ENCODE peak calls at places on chromosomes 5 and 9, in four cellular contexts. V, J, P and L are unnamed samples.

GRCh38 chr9:18490591-18491370 is 16.8 kb downstream of the ADAMTSL1 start:
- DNase-seq in J (peak), P (no peak), V (no peak), L (peak)

GRCh38 chr5:123154857-123155467 is 65.9 kb downstream of the PRDM6 start:
- DNase-seq in P (no peak), J (no peak), V (no peak), L (no peak)

GRCh38 chr5:160269017-160269416 is 39.7 kb downstream of the FABP6 start:
- DNase-seq in P (no peak), V (no peak), J (peak), L (no peak)

GRCh38 chr5:137621861-137622823 is 113.7 kb downstream of the KLHL3 start:
- DNase-seq in P (no peak), J (peak), V (no peak), L (peak)

GRCh38 chr9:137632432-137633161 is 13.8 kb downstream of the EHMT1 start:
- DNase-seq in J (peak), V (no peak), P (no peak), L (no peak)

GRCh38 chr9:75451045-75451444 is 362.7 kb downstream of the OSTF1 start:
- DNase-seq in J (peak), V (no peak), P (no peak), L (no peak)

GRCh38 chr5:17378346-17378984 is 119.6 kb upstream of the TAF11L2 start:
- DNase-seq in P (peak), V (no peak), J (peak), L (peak)

GRCh38 chr5:149237662-149238061 is 34.0 kb upstream of the AFAP1L1 start:
- DNase-seq in P (no peak), J (no peak), V (no peak), L (peak)

GRCh38 chr5:29697786-29698414 is 1495.6 kb upstream of the CDH6 start:
- DNase-seq in V (peak), J (no peak), P (peak), L (peak)

GRCh38 chr5:6705088-6705487 is 8.1 kb upstream of the TENT4A start:
- DNase-seq in J (no peak), P (no peak), V (no peak), L (no peak)

GRCh38 chr9:98765276-98765675 is 31.1 kb downstream of the ANKS6 start:
- DNase-seq in J (no peak), V (no peak), P (no peak), L (no peak)

GRCh38 chr5:66960373-66961137 is 236.0 kb downstream of the CD180 start:
- DNase-seq in P (peak), V (no peak), J (peak), L (no peak)

GRCh38 chr5:123659495-123659894 is 147.5 kb downstream of the CSNK1G3 start:
- DNase-seq in V (no peak), P (no peak), J (peak), L (no peak)

GRCh38 chr9:2570615-2571479 is 50.7 kb upstream of the VLDLR start:
- DNase-seq in V (no peak), P (peak), J (peak), L (peak)

GRCh38 chr5:109546461-109546860 is 136.7 kb upstream of the PJA2 start:
- DNase-seq in J (no peak), V (no peak), P (no peak), L (no peak)

GRCh38 chr5:378301-378891 is 56.9 kb downstream of the AHRR start:
- DNase-seq in P (no peak), V (peak), J (peak), L (peak)

GRCh38 chr5:45695680-45696093 is 493 bp downstream of the HCN1 start:
- DNase-seq in J (no peak), V (no peak), P (no peak), L (no peak)

GRCh38 chr5:78647838-78648358 is 674 bp downstream of the LHFPL2 start:
- DNase-seq in V (peak), P (peak), J (peak), L (peak)

GRCh38 chr5:137342764-137343163 is 156.4 kb downstream of the SPOCK1 start:
- DNase-seq in V (no peak), P (no peak), J (peak), L (peak)

GRCh38 chr5:179278119-179278518 is 67.1 kb downstream of the ADAMTS2 start:
- DNase-seq in J (no peak), P (no peak), V (no peak), L (no peak)

GRCh38 chr9:133351908-133352634 is 4.1 kb downstream of the RPL7A start:
- DNase-seq in P (peak), J (peak), V (peak), L (peak)

GRCh38 chr5:76788362-76788761 is 30.5 kb upstream of the F2RL1 start:
- DNase-seq in J (no peak), V (no peak), P (no peak), L (peak)

GRCh38 chr5:76791461-76791860 is 27.4 kb upstream of the F2RL1 start:
- DNase-seq in V (no peak), P (no peak), J (peak), L (no peak)

GRCh38 chr5:76789991-76790571 is 28.7 kb upstream of the F2RL1 start:
- DNase-seq in J (peak), P (peak), V (no peak), L (no peak)

GRCh38 chr5:76787237-76787636 is 31.6 kb upstream of the F2RL1 start:
- DNase-seq in J (peak), P (peak), V (no peak), L (peak)

DNA sequence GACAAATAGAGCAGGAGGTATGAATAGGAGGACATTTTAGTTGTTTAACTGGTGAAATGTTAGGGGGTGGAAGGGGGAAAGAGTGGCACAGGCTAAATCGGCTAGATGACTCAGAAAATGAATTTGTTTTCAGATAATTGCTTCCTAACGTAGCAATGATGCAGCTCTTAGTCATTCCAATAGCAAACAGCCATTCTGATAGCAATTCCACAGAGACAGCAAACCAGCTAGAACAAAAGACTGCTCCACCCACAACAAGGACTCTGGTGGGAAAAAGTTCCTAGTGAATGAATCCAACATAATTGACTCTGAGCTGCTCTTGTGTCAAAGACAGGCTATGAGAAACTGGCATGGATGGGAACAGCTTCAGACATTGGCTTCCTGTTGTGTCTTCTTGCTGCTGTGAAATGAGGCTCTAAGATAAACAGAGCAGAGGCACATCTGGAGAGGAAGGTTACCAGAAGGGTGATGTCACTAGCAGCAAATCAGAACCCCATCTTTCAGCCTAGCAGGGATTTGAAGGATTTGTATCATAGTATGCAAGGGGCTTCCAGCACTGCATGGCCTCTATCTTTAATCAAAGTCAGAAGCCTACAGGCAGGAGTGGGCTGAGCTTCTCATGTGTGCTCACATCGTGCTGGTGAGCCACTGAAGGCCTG is 28.1 kb upstream of the F2RL1 start:
- DNase-seq in P (peak), J (peak), V (no peak), L (peak)
- H3K4me2 ChIP-seq in P (peak), J (peak), V (no peak), L (peak)

DNA sequence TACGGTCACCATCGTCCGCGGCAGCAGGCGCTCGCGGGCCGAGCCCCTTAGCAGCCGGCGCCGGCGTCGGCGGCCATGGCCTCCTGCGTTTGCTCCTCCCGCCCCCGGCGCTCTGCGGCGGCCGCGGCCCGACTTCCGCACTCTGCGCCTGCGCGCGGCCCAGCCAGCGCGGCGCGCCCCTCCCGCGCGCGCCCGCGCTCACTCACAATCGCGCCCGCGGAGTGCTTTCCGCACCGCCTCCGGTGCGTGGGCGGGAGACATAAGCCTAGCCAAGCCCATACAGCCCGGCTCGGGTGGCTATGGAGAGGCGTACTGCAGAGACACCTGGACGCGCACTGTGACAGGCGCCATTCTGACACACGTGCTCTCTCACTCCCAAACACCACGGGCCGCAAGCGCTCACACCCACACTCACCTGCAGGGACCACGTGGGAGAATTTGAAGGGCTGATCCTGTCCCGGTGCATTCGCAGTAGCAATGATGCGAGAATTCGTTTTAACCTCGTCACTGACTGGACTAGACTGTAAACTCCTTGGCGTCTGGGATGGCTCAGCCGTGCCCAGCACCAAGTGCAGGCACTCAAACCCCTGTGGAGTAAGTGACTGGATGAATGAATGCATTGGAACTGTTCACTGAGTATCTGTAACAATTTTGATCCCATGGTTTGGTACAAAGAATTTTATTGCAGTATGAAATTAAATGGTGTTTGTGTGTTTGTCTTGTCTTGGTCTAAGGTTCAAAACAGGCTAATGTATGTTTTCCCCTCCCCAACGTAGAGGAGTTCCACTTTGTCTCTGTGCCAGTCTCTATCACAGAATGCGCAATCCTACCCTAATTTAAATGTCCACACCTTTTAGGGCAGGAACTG is at the start of gene RNF145:
- DNase-seq in J (peak), V (peak), P (peak), L (peak)
- H3K4me2 ChIP-seq in J (peak), V (peak), P (peak), L (peak)

GRCh38 chr9:129714393-129715051 is 38.3 kb downstream of the PTGES start:
- DNase-seq in V (no peak), J (peak), P (no peak), L (no peak)
- H3K4me2 ChIP-seq in V (no peak), J (peak), P (no peak), L (no peak)

GRCh38 chr5:75351058-75351926 is 14.3 kb downstream of the HMGCR start:
- DNase-seq in J (no peak), V (no peak), P (no peak), L (no peak)
- H3K4me2 ChIP-seq in J (no peak), V (no peak), P (no peak), L (no peak)

GRCh38 chr5:31157719-31158118 is 35.8 kb upstream of the CDH6 start:
- DNase-seq in V (no peak), P (no peak), J (no peak), L (no peak)
- H3K4me2 ChIP-seq in V (no peak), P (no peak), J (no peak), L (no peak)

GRCh38 chr5:15834596-15835245 is 334.7 kb downstream of the FBXL7 start:
- DNase-seq in J (peak), V (no peak), P (peak), L (peak)
- H3K4me2 ChIP-seq in J (peak), V (no peak), P (peak), L (peak)

GRCh38 chr5:72154076-72154756 is 46.9 kb downstream of the MAP1B start:
- DNase-seq in P (no peak), V (no peak), J (no peak), L (no peak)
- H3K4me2 ChIP-seq in P (peak), V (no peak), J (no peak), L (no peak)